ENCODE peak calls at places on chromosomes 11 and 22, in nine cellular contexts. M is mucosa of gallbladder, D is RPMI8226, I is KBM-7, L is ovary, G is A172, V is activated T-cell treated with anti-CD3 and anti-CD28 coated beads for 4 hours, F is LHCN-M2, U is NCI-H2081 treated with DMSO at 0.1 percent for 48 hours. W is an unnamed sample.
A peak's percentile ranks its signal among the peaks of the same experiment; 100 is the strongest.

GRCh38 chr11:19704213-19704612 is 8.4 kb upstream of the NAV2 start:
- DNase-seq in M (no peak), D (no peak), I (no peak), L (no peak), G (no peak), V (no peak), F (no peak), U (no peak), W (no peak)

GRCh38 chr22:38840129-38840528 is 3.7 kb downstream of the NPTXR start:
- DNase-seq in M (no peak), D (no peak), I (no peak), L (no peak), G (no peak), V (no peak), F (no peak), U (no peak), W (no peak)

GRCh38 chr22:28822930-28823481 is 22.6 kb upstream of the XBP1 start:
- DNase-seq in M (peak; percentile 27), D (peak; percentile 91), I (peak; percentile 76), L (no peak), G (no peak), V (no peak), F (no peak), U (peak; percentile 81), W (no peak)

GRCh38 chr11:2105536-2105935 is 33.7 kb downstream of the IGF2 start:
- DNase-seq in M (no peak), D (no peak), I (no peak), L (no peak), G (no peak), V (no peak), F (no peak), U (no peak), W (no peak)

GRCh38 chr11:119175493-119176077 is 7.1 kb downstream of the NLRX1 start:
- DNase-seq in M (no peak), D (no peak), I (no peak), L (no peak), G (peak; percentile 60), V (no peak), F (peak; percentile 26), U (no peak), W (no peak)

GRCh38 chr11:17563248-17563647 is 16.2 kb downstream of the OTOG start:
- DNase-seq in M (no peak), D (no peak), I (peak; percentile 19), L (no peak), G (peak; percentile 19), V (no peak), F (peak; percentile 30), U (no peak), W (no peak)

GRCh38 chr11:7490054-7490453 is 4.7 kb downstream of the OLFML1 start:
- DNase-seq in M (no peak), D (no peak), I (no peak), L (peak; percentile 42), G (peak; percentile 6), V (no peak), F (peak; percentile 22), U (no peak), W (peak; percentile 92)

GRCh38 chr22:39739338-39740027 is 154.1 kb downstream of the ENTHD1 start:
- DNase-seq in M (no peak), D (no peak), I (no peak), L (no peak), G (no peak), V (no peak), F (no peak), U (no peak), W (no peak)

GRCh38 chr11:57491371-57492061 is 24.0 kb downstream of the SLC43A1 start:
- DNase-seq in M (no peak), D (peak; percentile 61), I (peak; percentile 73), L (no peak), G (no peak), V (no peak), F (peak; percentile 36), U (no peak), W (peak; percentile 56)

GRCh38 chr22:37432708-37433054 is 5.4 kb upstream of the ELFN2 start:
- DNase-seq in M (no peak), D (no peak), I (no peak), L (no peak), G (no peak), V (no peak), F (no peak), U (no peak), W (no peak)

GRCh38 chr22:41501209-41501608 is 32.3 kb downstream of the ACO2 start:
- DNase-seq in M (no peak), D (peak; percentile 46), I (peak; percentile 36), L (no peak), G (no peak), V (no peak), F (peak; percentile 21), U (no peak), W (no peak)

GRCh38 chr11:93020248-93021088 is 51.0 kb downstream of the MTNR1B start:
- DNase-seq in M (no peak), D (no peak), I (no peak), L (no peak), G (peak; percentile 68), V (no peak), F (peak; percentile 87), U (no peak), W (no peak)

GRCh38 chr11:104142701-104143100 is 21.2 kb downstream of the PDGFD start:
- DNase-seq in M (no peak), D (no peak), I (no peak), L (no peak), G (no peak), V (no peak), F (no peak), U (no peak), W (no peak)

GRCh38 chr11:120773501-120774031 is 250.3 kb upstream of the TBCEL start:
- DNase-seq in M (no peak), D (no peak), I (no peak), L (no peak), G (peak; percentile 32), V (no peak), F (peak; percentile 20), U (no peak), W (no peak)

GRCh38 chr11:13965337-13965736 is 2.8 kb downstream of the SPON1 start:
- DNase-seq in M (peak; percentile 78), D (no peak), I (no peak), L (no peak), G (no peak), V (no peak), F (no peak), U (no peak), W (no peak)

GRCh38 chr11:8313504-8314090 is 49.9 kb upstream of the LMO1 start:
- DNase-seq in M (no peak), D (no peak), I (no peak), L (no peak), G (no peak), V (no peak), F (no peak), U (no peak), W (no peak)

GRCh38 chr11:26905368-26905767 is 88.5 kb upstream of the FIBIN start:
- DNase-seq in M (no peak), D (no peak), I (no peak), L (no peak), G (peak; percentile 38), V (no peak), F (peak; percentile 67), U (no peak), W (peak; percentile 72)

GRCh38 chr11:124172076-124172475 is 11.1 kb upstream of the OR10D3 start:
- DNase-seq in M (no peak), D (no peak), I (no peak), L (no peak), G (no peak), V (no peak), F (no peak), U (no peak), W (no peak)

GRCh38 chr11:67615455-67616430 is 9.0 kb downstream of the NDUFV1 start:
- DNase-seq in M (no peak), D (peak; percentile 77), I (peak; percentile 72), L (no peak), G (peak; percentile 13), V (no peak), F (peak; percentile 11), U (no peak), W (no peak)

GRCh38 chr11:128291835-128292234 is 295.5 kb downstream of the ETS1 start:
- DNase-seq in M (no peak), D (no peak), I (peak; percentile 9), L (no peak), G (no peak), V (peak; percentile 62), F (no peak), U (no peak), W (no peak)

GRCh38 chr11:94754819-94755218 is 13.3 kb upstream of the AMOTL1 start:
- DNase-seq in M (no peak), D (no peak), I (no peak), L (no peak), G (no peak), V (no peak), F (no peak), U (no peak), W (no peak)

GRCh38 chr11:122696662-122697061 is 41.1 kb downstream of the UBASH3B start:
- DNase-seq in M (no peak), D (no peak), I (peak; percentile 96), L (no peak), G (no peak), V (peak; percentile 64), F (no peak), U (no peak), W (no peak)

GRCh38 chr11:118401880-118402590 is 629 bp downstream of the ATP5MG start:
- DNase-seq in M (no peak), D (no peak), I (no peak), L (no peak), G (peak; percentile 28), V (no peak), F (peak; percentile 61), U (no peak), W (peak; percentile 73)

GRCh38 chr11:125923012-125923579 is 18.8 kb downstream of the DDX25 start:
- DNase-seq in M (peak; percentile 72), D (peak; percentile 70), I (peak; percentile 68), L (peak; percentile 82), G (peak; percentile 49), V (peak; percentile 32), F (peak; percentile 68), U (peak; percentile 4), W (peak; percentile 48)

GRCh38 chr11:746289-747175 is 732 bp upstream of the TALDO1 start:
- DNase-seq in M (no peak), D (peak; percentile 87), I (peak; percentile 53), L (peak; percentile 29), G (peak; percentile 71), V (no peak), F (no peak), U (no peak), W (peak; percentile 28)

GRCh38 chr11:119688362-119688761 is 40.6 kb downstream of the NECTIN1 start:
- DNase-seq in M (no peak), D (no peak), I (no peak), L (no peak), G (no peak), V (no peak), F (no peak), U (no peak), W (no peak)

GRCh38 chr11:121839821-121840220 is 276.2 kb downstream of the BLID start:
- DNase-seq in M (no peak), D (no peak), I (no peak), L (no peak), G (no peak), V (no peak), F (no peak), U (no peak), W (peak; percentile 43)

GRCh38 chr22:33848251-33848650 is 72.0 kb downstream of the LARGE1 start:
- DNase-seq in M (no peak), D (no peak), I (no peak), L (no peak), G (peak; percentile 42), V (no peak), F (no peak), U (no peak), W (no peak)

GRCh38 chr22:19065298-19065859 is 56.8 kb downstream of the DGCR2 start:
- DNase-seq in M (no peak), D (no peak), I (no peak), L (no peak), G (no peak), V (no peak), F (no peak), U (no peak), W (no peak)

GRCh38 chr11:20909995-20910726 is 240.8 kb downstream of the NELL1 start:
- DNase-seq in M (no peak), D (no peak), I (no peak), L (no peak), G (no peak), V (no peak), F (no peak), U (no peak), W (no peak)

GRCh38 chr11:104130161-104130560 is 33.8 kb downstream of the PDGFD start:
- DNase-seq in M (no peak), D (no peak), I (no peak), L (no peak), G (no peak), V (no peak), F (no peak), U (no peak), W (no peak)

W was measured in foreskin fibroblast.